ENCODE peak calls at places on chromosomes 4 and X, in five cellular contexts. O, N, G, I and K are unnamed samples. For H3K4me1, the result is how much of the 10 kb centered on the place peaks cover.

GRCh38 chr4:86302242-86302641 is 57.6 kb downstream of the MAPK10 start:
- DNase-seq in O (peak), N (no peak), G (no peak), I (peak), K (no peak)

GRCh38 chr4:101835121-101835904 is 44.8 kb downstream of the BANK1 start:
- DNase-seq in O (no peak), N (no peak), G (no peak), I (no peak), K (no peak)

GRCh38 chr4:176883108-176883550 is 90.4 kb upstream of the VEGFC start:
- DNase-seq in O (no peak), N (no peak), G (no peak), I (no peak), K (no peak)

GRCh38 chrX:11557120-11557519 is 108.6 kb downstream of the ARHGAP6 start:
- DNase-seq in O (no peak), N (no peak), G (no peak), I (no peak), K (no peak)

GRCh38 chr4:84529169-84529751 is 30.2 kb upstream of the NKX6-1 start:
- DNase-seq in O (no peak), N (no peak), G (no peak), I (no peak), K (no peak)

GRCh38 chrX:703466-704210 is 73.0 kb downstream of the SHOX start:
- DNase-seq in O (no peak), N (no peak), G (no peak), I (no peak), K (no peak)

GRCh38 chr4:92252846-92253245 is 50.9 kb upstream of the GRID2 start:
- DNase-seq in O (no peak), N (no peak), G (no peak), I (no peak), K (no peak)

GRCh38 chr4:88573995-88574394 is 18.3 kb upstream of the HERC3 start:
- DNase-seq in O (no peak), N (no peak), G (no peak), I (no peak), K (no peak)

GRCh38 chr4:181645489-181645888 is 597.7 kb upstream of the TENM3 start:
- DNase-seq in O (no peak), N (no peak), G (no peak), I (no peak), K (no peak)

GRCh38 chr4:94577136-94577535 is 125.4 kb downstream of the PDLIM5 start:
- DNase-seq in O (peak), N (no peak), G (no peak), I (peak), K (no peak)

GRCh38 chr4:513327-513726 is 14.3 kb downstream of the PIGG start:
- DNase-seq in O (peak), N (no peak), G (no peak), I (no peak), K (no peak)

GRCh38 chr4:123667496-123667895 is 270.9 kb downstream of the SPRY1 start:
- DNase-seq in O (no peak), N (no peak), G (no peak), I (no peak), K (no peak)

GRCh38 chr4:126465341-126465740 is 1150.6 kb downstream of the FAT4 start:
- DNase-seq in O (no peak), N (no peak), G (no peak), I (no peak), K (no peak)

GRCh38 chr4:109913842-109914241 is 1.2 kb downstream of the EGF start:
- DNase-seq in O (no peak), N (no peak), G (no peak), I (no peak), K (no peak)

GRCh38 chr4:113452868-113453620 is 308.5 kb downstream of the CAMK2D start:
- DNase-seq in O (no peak), N (no peak), G (no peak), I (no peak), K (no peak)

GRCh38 chr4:22645481-22646182 is 47.1 kb upstream of the GBA3 start:
- DNase-seq in O (no peak), N (no peak), G (no peak), I (no peak), K (no peak)

GRCh38 chr4:65467280-65467679 is 203.0 kb downstream of the EPHA5 start:
- DNase-seq in O (no peak), N (no peak), G (no peak), I (no peak), K (no peak)

GRCh38 chr4:182975806-182976205 is 58.6 kb upstream of the DCTD start:
- DNase-seq in O (no peak), N (no peak), G (no peak), I (no peak), K (no peak)

GRCh38 chrX:67636532-67636931 is 92.7 kb downstream of the AR start:
- DNase-seq in O (no peak), N (no peak), G (no peak), I (no peak), K (no peak)

GRCh38 chr4:89829470-89830138 is 7.4 kb downstream of the SNCA start:
- DNase-seq in O (no peak), N (no peak), G (no peak), I (no peak), K (peak)

GRCh38 chr4:55409468-55410171 is 13.9 kb downstream of the TMEM165 start:
- DNase-seq in O (no peak), N (no peak), G (no peak), I (no peak), K (no peak)

GRCh38 chr4:146282662-146283061 is 68.3 kb downstream of the REELD1 start:
- DNase-seq in O (no peak), N (no peak), G (no peak), I (no peak), K (no peak)

GRCh38 chr4:54658321-54659093 is 750 bp downstream of the KIT start:
- DNase-seq in O (peak), N (no peak), G (peak), I (peak), K (peak)

GRCh38 chrX:107716045-107716684 is 59.4 kb downstream of the TSC22D3 start:
- DNase-seq in O (peak), N (peak), G (peak), I (peak), K (peak)

GRCh38 chr4:39528056-39528465 is 822 bp upstream of the UGDH start:
- DNase-seq in O (no peak), N (no peak), G (no peak), I (peak), K (no peak)

GRCh38 chrX:68146054-68146453 is 287.2 kb downstream of the OPHN1 start:
- DNase-seq in O (no peak), N (no peak), G (no peak), I (no peak), K (no peak)

GRCh38 chr4:123953556-123953955 is 557.0 kb downstream of the SPRY1 start:
- DNase-seq in O (no peak), N (no peak), G (no peak), I (no peak), K (no peak)

GRCh38 chr4:55826986-55827385 is 7.4 kb downstream of the EXOC1L start:
- DNase-seq in O (no peak), N (no peak), G (no peak), I (no peak), K (no peak)

GRCh38 chr4:101141855-101142254 is 205.5 kb downstream of the PPP3CA start:
- DNase-seq in O (no peak), N (no peak), G (no peak), I (no peak), K (no peak)

GRCh38 chr4:37685211-37685725 is 908 bp downstream of the RELL1 start:
- DNase-seq in O (no peak), N (peak), G (peak), I (no peak), K (no peak)

GRCh38 chrX:153900806-153901752 is 3.4 kb upstream of the AVPR2 start:
- DNase-seq in O (no peak), N (peak), G (peak), I (peak), K (peak)

GRCh38 chr4:132642196-132642817 is 506.8 kb upstream of the PCDH10 start:
- DNase-seq in O (no peak), N (no peak), G (no peak), I (no peak), K (no peak)

GRCh38 chr4:108385076-108385475 is 216.3 kb upstream of the LEF1 start:
- DNase-seq in O (no peak), N (no peak), G (no peak), I (no peak), K (no peak)

GRCh38 chr4:40349561-40350198 is 14.5 kb downstream of the CHRNA9 start:
- DNase-seq in O (no peak), N (no peak), G (no peak), I (no peak), K (no peak)

GRCh38 chr4:2742823-2743517 is 13.2 kb downstream of the TNIP2 start:
- DNase-seq in O (peak), N (no peak), G (no peak), I (no peak), K (peak)

GRCh38 chr4:147396105-147396504 is 84.8 kb upstream of the EDNRA start:
- DNase-seq in O (no peak), N (no peak), G (no peak), I (no peak), K (no peak)

GRCh38 chrX:153917814-153918213 is 8.2 kb downstream of the ARHGAP4 start:
- DNase-seq in O (no peak), N (no peak), G (no peak), I (no peak), K (no peak)

GRCh38 chr4:7169134-7169533 is 23.2 kb upstream of the SORCS2 start:
- DNase-seq in O (no peak), N (no peak), G (no peak), I (peak), K (peak)

GRCh38 chr4:8607603-8608481 is 15.3 kb downstream of the CPZ start:
- DNase-seq in O (no peak), N (no peak), G (peak), I (peak), K (no peak)

GRCh38 chr4:14862881-14863280 is 139.4 kb upstream of the CPEB2 start:
- DNase-seq in O (peak), N (no peak), G (no peak), I (no peak), K (no peak)

GRCh38 chr4:14865804-14866203 is 136.5 kb upstream of the CPEB2 start:
- DNase-seq in O (no peak), N (no peak), G (no peak), I (no peak), K (no peak)

GRCh38 chr4:14864365-14864762 is 137.9 kb upstream of the CPEB2 start:
- DNase-seq in O (no peak), N (no peak), G (no peak), I (no peak), K (no peak)

GRCh38 chr4:14863420-14864364 is 138.6 kb upstream of the CPEB2 start:
- DNase-seq in O (no peak), N (no peak), G (no peak), I (no peak), K (no peak)

GRCh38 chr4:14864967-14865366 is 137.3 kb upstream of the CPEB2 start:
- DNase-seq in O (no peak), N (no peak), G (no peak), I (no peak), K (no peak)
- H3K27ac ChIP-seq in O (no peak), N (no peak), G (no peak), I (no peak), K (no peak)

DNA sequence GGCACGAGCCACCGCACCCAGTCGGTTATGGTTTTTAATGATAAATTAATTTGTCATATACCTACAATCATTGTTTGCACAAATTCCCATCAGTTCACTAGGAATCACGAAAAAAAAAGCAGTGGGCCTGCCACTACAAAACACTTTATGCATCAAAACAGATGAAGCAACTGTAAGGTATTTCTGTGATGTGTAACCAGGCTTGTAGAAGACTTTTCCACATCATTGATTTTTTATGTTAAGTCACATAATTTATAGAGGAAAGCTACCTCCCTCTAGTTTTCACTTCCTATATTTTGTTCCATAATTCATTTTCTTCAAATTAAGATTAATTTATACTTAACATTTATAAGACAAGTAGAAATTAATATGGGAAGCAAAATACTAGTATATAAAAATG is 6.7 kb upstream of the FAM200B start:
- DNase-seq in O (no peak), N (no peak), G (no peak), I (no peak), K (no peak)
- H3K4me1 ChIP-seq in O (under half), N (under half), G (under half), I (under half), K (under half)

GRCh38 chrX:125681058-125681457 is 361.4 kb downstream of the TEX13C start:
- DNase-seq in O (no peak), N (no peak), G (no peak), I (no peak), K (no peak)

GRCh38 chrX:125680366-125680765 is 360.7 kb downstream of the TEX13C start:
- DNase-seq in O (no peak), N (no peak), G (no peak), I (no peak), K (no peak)

GRCh38 chrX:125678258-125678657 is 358.6 kb downstream of the TEX13C start:
- DNase-seq in O (no peak), N (no peak), G (no peak), I (no peak), K (no peak)

GRCh38 chrX:125681507-125681906 is 361.8 kb downstream of the TEX13C start:
- DNase-seq in O (no peak), N (no peak), G (no peak), I (no peak), K (no peak)
- H3K27ac ChIP-seq in O (no peak), N (no peak), G (no peak), I (no peak), K (no peak)

DNA sequence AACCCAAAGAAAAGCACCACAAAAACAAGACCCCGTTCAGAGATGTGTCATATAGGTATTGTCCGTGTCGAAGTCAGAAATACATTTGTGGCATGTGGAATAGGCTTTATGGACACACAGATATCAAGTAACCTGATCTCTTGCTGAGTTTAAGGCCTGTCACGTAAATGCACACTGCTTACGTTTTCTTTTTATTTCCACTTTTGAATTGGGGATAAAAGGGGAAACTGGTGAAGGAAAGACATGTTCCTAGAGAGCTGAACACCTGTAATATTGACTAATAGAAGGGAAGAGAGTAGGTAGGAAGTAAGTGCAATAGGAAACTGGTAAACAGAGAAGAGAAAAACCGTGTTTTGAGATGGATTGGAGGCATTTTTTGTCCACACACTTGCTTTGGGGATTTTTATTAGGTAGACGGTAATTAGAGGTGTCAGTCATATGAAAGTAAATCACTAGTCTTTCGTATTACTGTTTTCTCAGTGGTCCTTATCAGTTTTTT is 24.9 kb downstream of the TMEM131L start:
- DNase-seq in O (no peak), N (no peak), G (no peak), I (no peak), K (no peak)
- H3K4me1 ChIP-seq in O (under half), N (half or more), G (half or more), I (under half), K (under half)

DNA sequence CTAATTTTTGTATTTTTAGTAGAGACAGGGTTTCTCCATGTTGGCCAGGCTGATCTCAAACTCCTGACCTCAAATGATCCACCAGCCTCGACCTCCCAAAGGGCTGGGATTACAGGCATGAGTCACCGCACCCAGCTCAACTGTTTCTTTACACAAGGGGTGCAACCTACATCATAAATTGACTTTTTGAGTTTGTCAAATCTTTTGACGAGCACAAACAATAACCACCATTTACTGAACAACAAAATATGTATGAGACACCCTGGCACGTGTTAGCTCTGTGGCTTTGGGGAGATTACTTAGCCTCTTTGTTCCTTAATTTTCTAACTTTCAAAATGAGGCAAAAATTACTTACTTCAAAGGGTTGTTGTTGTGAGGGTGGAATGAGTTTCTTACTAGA is 23.5 kb upstream of the SLC34A2 start:
- DNase-seq in O (no peak), N (no peak), G (no peak), I (no peak), K (no peak)
- H3K27ac ChIP-seq in O (no peak), N (no peak), G (no peak), I (no peak), K (no peak)